ENCODE peak calls at places on chromosomes 3 and 15, in six cellular contexts. E is cardiac muscle cell; W is CD4-positive, alpha-beta T cell; Q is A673; F is brain microvascular endothelial cell; O is CD8-positive, alpha-beta T cell. L is an unnamed sample.
A peak's percentile ranks its signal among the peaks of the same experiment; 100 is the strongest.

GRCh38 chr3:143751643-143752178 is 96.6 kb downstream of the SLC9A9 start:
- DNase-seq in E (no peak), W (peak; percentile 25), Q (no peak), F (no peak), O (peak; percentile 45), L (no peak)

GRCh38 chr3:171313702-171314101 is 146.5 kb downstream of the TNIK start:
- DNase-seq in E (no peak), W (no peak), Q (no peak), F (no peak), O (no peak), L (no peak)

GRCh38 chr3:61594978-61595687 is 33.8 kb downstream of the PTPRG start:
- DNase-seq in E (no peak), W (no peak), Q (no peak), F (no peak), O (no peak), L (no peak)

GRCh38 chr3:4820296-4821121 is 158.7 kb upstream of the BHLHE40 start:
- DNase-seq in E (no peak), W (no peak), Q (no peak), F (no peak), O (peak; percentile 49), L (no peak)

GRCh38 chr3:42177068-42177800 is 86.1 kb downstream of the TRAK1 start:
- DNase-seq in E (no peak), W (no peak), Q (no peak), F (no peak), O (no peak), L (no peak)

GRCh38 chr3:57727096-57727495 is 29.0 kb upstream of the SLMAP start:
- DNase-seq in E (no peak), W (no peak), Q (no peak), F (peak; percentile 25), O (no peak), L (no peak)

GRCh38 chr15:39471791-39472190 is 109.1 kb upstream of the THBS1 start:
- DNase-seq in E (no peak), W (no peak), Q (no peak), F (no peak), O (no peak), L (no peak)

GRCh38 chr15:70608156-70608555 is 155.2 kb downstream of the UACA start:
- DNase-seq in E (no peak), W (no peak), Q (no peak), F (no peak), O (no peak), L (no peak)

GRCh38 chr15:92822216-92823144 is 77.6 kb upstream of the CHD2 start:
- DNase-seq in E (no peak), W (no peak), Q (no peak), F (no peak), O (no peak), L (no peak)

GRCh38 chr3:174125267-174125844 is 727.8 kb downstream of the NLGN1 start:
- DNase-seq in E (peak; percentile 64), W (no peak), Q (peak; percentile 61), F (peak; percentile 43), O (no peak), L (peak; percentile 64)

GRCh38 chr3:101351834-101352233 is 31.5 kb upstream of the IMPG2 start:
- DNase-seq in E (no peak), W (no peak), Q (no peak), F (peak; percentile 5), O (no peak), L (no peak)

GRCh38 chr15:46855388-46855787 is 861.9 kb upstream of the SEMA6D start:
- DNase-seq in E (no peak), W (no peak), Q (no peak), F (no peak), O (no peak), L (no peak)

GRCh38 chr3:114192141-114192540 is 13.3 kb upstream of the DRD3 start:
- DNase-seq in E (no peak), W (no peak), Q (no peak), F (no peak), O (no peak), L (no peak)

GRCh38 chr3:120502116-120502515 is 51.3 kb upstream of the FSTL1 start:
- DNase-seq in E (no peak), W (no peak), Q (no peak), F (no peak), O (no peak), L (no peak)

GRCh38 chr3:101848754-101849713 is at the start of gene NFKBIZ:
- DNase-seq in E (peak; percentile 95), W (peak; percentile 85), Q (peak; percentile 76), F (peak; percentile 95), O (peak; percentile 89), L (peak; percentile 88)

GRCh38 chr3:179098388-179099077 is 26.9 kb upstream of the ZMAT3 start:
- DNase-seq in E (no peak), W (no peak), Q (peak; percentile 15), F (peak; percentile 73), O (no peak), L (no peak)

GRCh38 chr15:74136584-74137543 is 6.5 kb downstream of the ISLR2 start:
- DNase-seq in E (no peak), W (no peak), Q (peak; percentile 41), F (no peak), O (no peak), L (no peak)
- H3K27me3 ChIP-seq in E (peaks cover 46% of the 10 kb centered on the region), W (peaks cover 74% of the 10 kb centered on the region), Q (peaks cover 16% of the 10 kb centered on the region), F (peaks cover 33% of the 10 kb centered on the region), O (peaks cover 24% of the 10 kb centered on the region), L (no peaks in the 10 kb centered on the region)

GRCh38 chr3:48011771-48012170 is 4.4 kb downstream of the MAP4 start:
- DNase-seq in E (no peak), W (no peak), Q (no peak), F (no peak), O (no peak), L (no peak)

GRCh38 chr3:48013288-48013980 is 2.8 kb downstream of the MAP4 start:
- DNase-seq in E (peak; percentile 77), W (no peak), Q (peak; percentile 31), F (peak; percentile 78), O (no peak), L (peak; percentile 56)

GRCh38 chr3:48014358-48014757 is 1.9 kb downstream of the MAP4 start:
- DNase-seq in E (no peak), W (no peak), Q (no peak), F (no peak), O (no peak), L (no peak)

GRCh38 chr3:48015451-48016182 is 599 bp downstream of the MAP4 start:
- DNase-seq in E (peak; percentile 40), W (no peak), Q (peak; percentile 34), F (no peak), O (no peak), L (peak; percentile 56)

GRCh38 chr3:48012659-48013058 is 3.6 kb downstream of the MAP4 start:
- DNase-seq in E (no peak), W (no peak), Q (no peak), F (no peak), O (no peak), L (no peak)
- H3K27ac ChIP-seq in E (peak overlapping the region; percentile 56), W (no peak overlapping the region), Q (no peak overlapping the region), F (no peak overlapping the region), O (no peak overlapping the region), L (no peak overlapping the region)

GRCh38 chr3:123013876-123014275 is 13.7 kb downstream of the SEMA5B start:
- DNase-seq in E (no peak), W (no peak), Q (no peak), F (no peak), O (no peak), L (peak; percentile 75)
- H3K27me3 ChIP-seq in E (no peaks in the 10 kb centered on the region), W (peaks cover 9% of the 10 kb centered on the region), Q (peaks cover 52% of the 10 kb centered on the region), F (peaks cover 17% of the 10 kb centered on the region), O (no peaks in the 10 kb centered on the region), L (peaks cover 4% of the 10 kb centered on the region)

GRCh38 chr3:30505866-30506517 is 100.4 kb upstream of the TGFBR2 start:
- DNase-seq in E (no peak), W (no peak), Q (no peak), F (peak; percentile 56), O (no peak), L (no peak)

GRCh38 chr3:30503431-30503830 is 103.0 kb upstream of the TGFBR2 start:
- DNase-seq in E (no peak), W (no peak), Q (no peak), F (no peak), O (no peak), L (no peak)

GRCh38 chr3:30502051-30502741 is 104.2 kb upstream of the TGFBR2 start:
- DNase-seq in E (no peak), W (no peak), Q (no peak), F (no peak), O (no peak), L (no peak)

GRCh38 chr3:30502742-30503073 is 103.7 kb upstream of the TGFBR2 start:
- DNase-seq in E (no peak), W (no peak), Q (no peak), F (no peak), O (no peak), L (no peak)

DNA sequence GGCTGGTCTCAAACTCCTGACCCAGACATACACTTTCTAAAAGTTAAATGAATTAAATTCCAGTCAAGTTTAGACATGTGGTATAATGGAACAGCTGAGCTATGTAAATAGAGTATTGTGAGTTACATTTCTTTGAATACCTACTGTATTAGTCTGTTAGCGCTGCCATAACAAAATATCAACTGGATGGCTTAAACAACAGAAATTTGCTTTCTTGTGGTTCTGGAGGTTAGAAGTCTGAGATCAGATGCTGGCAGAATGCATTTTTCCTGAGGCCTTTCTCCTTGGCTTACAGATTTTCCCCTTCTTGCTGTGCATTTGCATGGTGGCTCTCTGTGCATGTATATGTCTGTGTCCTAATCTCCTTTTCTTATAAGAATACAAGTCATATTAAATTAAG is 101.5 kb upstream of the TGFBR2 start:
- DNase-seq in E (no peak), W (no peak), Q (no peak), F (no peak), O (no peak), L (no peak)
- H3K27ac ChIP-seq in E (no peak overlapping the region), W (no peak overlapping the region), Q (no peak overlapping the region), F (no peak overlapping the region), O (no peak overlapping the region), L (no peak overlapping the region)

GRCh38 chr3:169285057-169285990 is 378.2 kb downstream of the MECOM start:
- DNase-seq in E (peak; percentile 51), W (no peak), Q (no peak), F (no peak), O (no peak), L (no peak)
- H3K27me3 ChIP-seq in E (no peaks in the 10 kb centered on the region), W (no peaks in the 10 kb centered on the region), Q (no peaks in the 10 kb centered on the region), F (no peaks in the 10 kb centered on the region), O (no peaks in the 10 kb centered on the region), L (no peaks in the 10 kb centered on the region)

L was measured in SJCRH30.